ENCODE peak calls at places on chromosomes 5 and 9, in ten cellular contexts. Z, O, N, J, U, X, R, Q, W and G are unnamed samples.

GRCh38 chr9:76018244-76018643 is 127.8 kb downstream of the PCSK5 start:
- DNase-seq in N (no peak), X (no peak), U (no peak), Q (no peak), J (no peak), R (no peak), W (no peak), O (no peak), Z (no peak), G (no peak)

GRCh38 chr9:33012328-33013068 is 11.1 kb upstream of the APTX start:
- DNase-seq in O (no peak), N (no peak), J (no peak), Q (no peak), U (no peak), W (no peak), R (no peak), X (no peak), Z (no peak), G (no peak)

GRCh38 chr9:4517274-4517673 is 27.0 kb downstream of the SLC1A1 start:
- DNase-seq in J (no peak), R (no peak), Q (no peak), U (no peak), W (no peak), X (peak), Z (no peak), O (no peak), N (no peak), G (no peak)

GRCh38 chr5:83729389-83729788 is 8.7 kb upstream of the HAPLN1 start:
- DNase-seq in N (no peak), U (no peak), Q (no peak), O (no peak), J (no peak), X (no peak), R (no peak), Z (no peak), W (no peak), G (no peak)

GRCh38 chr5:4579679-4580078 is 560.5 kb upstream of the ADAMTS16 start:
- DNase-seq in R (no peak), W (no peak), J (no peak), Z (no peak), U (no peak), Q (peak), N (no peak), O (no peak), X (no peak), G (no peak)

GRCh38 chr5:119395080-119395836 is 39.4 kb downstream of the TNFAIP8 start:
- DNase-seq in J (no peak), R (no peak), Q (no peak), N (no peak), W (no peak), O (no peak), Z (no peak), U (peak), X (no peak), G (no peak)

GRCh38 chr5:10431408-10431807 is 10.3 kb upstream of the ROPN1L start:
- DNase-seq in Q (no peak), R (no peak), W (no peak), X (no peak), U (no peak), N (no peak), Z (no peak), J (no peak), O (no peak), G (no peak)

GRCh38 chr5:133373121-133373870 is 239.0 kb downstream of the FSTL4 start:
- DNase-seq in R (no peak), Q (no peak), X (peak), N (no peak), U (no peak), W (no peak), J (no peak), Z (no peak), O (no peak), G (no peak)

GRCh38 chr9:114856210-114856941 is 50.5 kb upstream of the TNFSF15 start:
- DNase-seq in U (no peak), O (no peak), Z (no peak), Q (no peak), J (no peak), W (no peak), R (no peak), X (peak), N (no peak), G (peak)

GRCh38 chr5:124180523-124181461 is 565.6 kb downstream of the ZNF608 start:
- DNase-seq in Z (no peak), R (no peak), Q (peak), X (no peak), W (no peak), O (no peak), J (no peak), U (no peak), N (no peak), G (no peak)

GRCh38 chr9:89750117-89750551 is 145.3 kb downstream of the GADD45G start:
- DNase-seq in X (no peak), O (no peak), Z (peak), W (peak), N (no peak), Q (peak), U (no peak), J (no peak), R (no peak), G (no peak)

GRCh38 chr9:130371196-130371966 is 73.4 kb upstream of the ASS1 start:
- DNase-seq in W (no peak), R (no peak), Q (no peak), N (no peak), X (peak), Z (no peak), J (no peak), U (no peak), O (no peak), G (peak)

GRCh38 chr9:130835441-130836298 is 616 bp downstream of the ABL1 start:
- DNase-seq in Q (peak), X (peak), R (peak), Z (no peak), J (no peak), O (peak), U (peak), N (no peak), W (peak), G (peak)

GRCh38 chr5:7321724-7322123 is 74.2 kb upstream of the ADCY2 start:
- DNase-seq in W (no peak), Q (no peak), Z (no peak), U (no peak), J (no peak), X (peak), R (no peak), N (no peak), O (no peak), G (peak)

GRCh38 chr5:116063950-116064349 is 20.9 kb upstream of the COMMD10 start:
- DNase-seq in W (no peak), J (no peak), X (no peak), Q (no peak), U (no peak), Z (no peak), O (no peak), R (no peak), N (no peak), G (no peak)

GRCh38 chr5:167790462-167791260 is 500.8 kb upstream of the WWC1 start:
- DNase-seq in X (peak), J (no peak), N (no peak), U (no peak), Z (no peak), O (no peak), Q (no peak), R (no peak), W (no peak), G (peak)

GRCh38 chr5:130055572-130055971 is 151.3 kb downstream of the CHSY3 start:
- DNase-seq in N (no peak), O (no peak), Q (no peak), J (no peak), W (no peak), Z (no peak), U (no peak), R (no peak), X (peak), G (peak)

GRCh38 chr9:107177857-107178256 is 105.2 kb upstream of the RAD23B start:
- DNase-seq in U (no peak), Q (peak), J (no peak), R (no peak), N (no peak), W (no peak), X (peak), Z (no peak), O (no peak), G (no peak)